ENCODE peak calls at places on chromosomes 4 and X, in five cellular contexts. S is GF-D8, V is progenitor cell of endocrine pancreas, R is H4, G is C1 segment of cervical spinal cord. H is an unnamed sample.
A peak's percentile ranks its signal among the peaks of the same experiment; 100 is the strongest.

GRCh38 chr4:41358626-41359025 is 101.9 kb downstream of the UCHL1 start:
- DNase-seq in R (no peak), V (no peak), S (no peak), G (no peak), H (no peak)

GRCh38 chr4:112060212-112060611 is 85.0 kb upstream of the FAM241A start:
- DNase-seq in S (no peak), G (no peak), R (peak; percentile 26), V (no peak), H (peak; percentile 42)

GRCh38 chr4:34138385-34138784 is 2105.9 kb downstream of the ARAP2 start:
- DNase-seq in R (no peak), G (no peak), V (no peak), S (no peak), H (no peak)

GRCh38 chrX:39750798-39751197 is 347.0 kb downstream of the BCOR start:
- DNase-seq in V (no peak), R (no peak), G (no peak), S (peak; percentile 26), H (no peak)

GRCh38 chrX:3638280-3638873 is 75.1 kb downstream of the PRKX start:
- DNase-seq in V (peak; percentile 53), R (peak; percentile 12), S (no peak), G (peak; percentile 2), H (peak; percentile 73)

GRCh38 chr4:1241936-1242505 is 6.9 kb downstream of the CTBP1 start:
- DNase-seq in R (no peak), S (no peak), G (no peak), V (no peak), H (no peak)

GRCh38 chr4:42703776-42704175 is 46.9 kb upstream of the ATP8A1 start:
- DNase-seq in V (no peak), G (no peak), R (no peak), S (no peak), H (no peak)

GRCh38 chr4:18198653-18199052 is 177.1 kb upstream of the LCORL start:
- DNase-seq in V (no peak), R (no peak), G (no peak), S (no peak), H (no peak)

GRCh38 chrX:152989292-152989658 is 4.6 kb downstream of the PNMA5 start:
- DNase-seq in V (no peak), G (no peak), R (no peak), S (no peak), H (no peak)

GRCh38 chr4:90715242-90715641 is 588.0 kb downstream of the CCSER1 start:
- DNase-seq in S (no peak), G (no peak), V (no peak), R (no peak), H (no peak)

GRCh38 chr4:153159016-153159415 is 45.2 kb upstream of the TRIM2 start:
- DNase-seq in G (no peak), S (no peak), R (no peak), V (no peak), H (no peak)

H was measured in T47D.